ENCODE peak calls at places on chromosomes 11 and 22, in six cellular contexts. H, C, R, D, L and E are unnamed samples.

GRCh38 chr11:118353084-118353710 is 6.2 kb upstream of the UBE4A start:
- DNase-seq in H (no peak), C (peak), R (no peak), D (no peak), L (no peak), E (peak)

GRCh38 chr11:5258543-5259262 is 4.1 kb upstream of the HBG2 start:
- DNase-seq in H (no peak), C (no peak), R (no peak), D (no peak), L (no peak), E (no peak)

GRCh38 chr11:47376543-47377371 is 1.6 kb downstream of the SPI1 start:
- DNase-seq in H (no peak), C (no peak), R (no peak), D (peak), L (no peak), E (no peak)

GRCh38 chr11:299951-300735 is 817 bp upstream of the IFITM5 start:
- DNase-seq in H (no peak), C (no peak), R (peak), D (peak), L (no peak), E (no peak)

GRCh38 chr11:61120865-61121831 is 18.9 kb downstream of the CD5 start:
- DNase-seq in H (peak), C (no peak), R (no peak), D (no peak), L (peak), E (no peak)

GRCh38 chr11:84564867-84565184 is 1062.3 kb downstream of the DLG2 start:
- DNase-seq in H (no peak), C (no peak), R (no peak), D (no peak), L (no peak), E (no peak)

GRCh38 chr11:46676436-46677158 is 23.8 kb downstream of the ARHGAP1 start:
- DNase-seq in H (no peak), C (no peak), R (no peak), D (peak), L (no peak), E (no peak)

GRCh38 chr11:44989831-44990566 is 39.3 kb upstream of the TP53I11 start:
- DNase-seq in H (no peak), C (no peak), R (no peak), D (no peak), L (peak), E (peak)

GRCh38 chr22:38503021-38503420 is 3.1 kb downstream of the DDX17 start:
- DNase-seq in H (no peak), C (no peak), R (no peak), D (no peak), L (no peak), E (no peak)

GRCh38 chr11:37504925-37505324 is 906.9 kb upstream of the RAG2 start:
- DNase-seq in H (no peak), C (peak), R (no peak), D (no peak), L (no peak), E (peak)

GRCh38 chr11:103035656-103036434 is 56.1 kb downstream of the DCUN1D5 start:
- DNase-seq in H (no peak), C (peak), R (peak), D (no peak), L (peak), E (peak)

GRCh38 chr11:57174656-57175055 is 7.1 kb upstream of the LRRC55 start:
- DNase-seq in H (no peak), C (no peak), R (no peak), D (no peak), L (no peak), E (no peak)

GRCh38 chr11:129766858-129767604 is 48.6 kb upstream of the TMEM45B start:
- DNase-seq in H (no peak), C (peak), R (peak), D (peak), L (no peak), E (no peak)

GRCh38 chr22:16960220-16960883 is 47.7 kb downstream of the GAB4 start:
- DNase-seq in H (no peak), C (no peak), R (no peak), D (no peak), L (no peak), E (no peak)

GRCh38 chr11:131993291-131993690 is 622.9 kb downstream of the NTM start:
- DNase-seq in H (no peak), C (no peak), R (no peak), D (no peak), L (no peak), E (no peak)

GRCh38 chr11:73236879-73237278 is 18.8 kb downstream of the P2RY2 start:
- DNase-seq in H (no peak), C (peak), R (peak), D (peak), L (peak), E (peak)

GRCh38 chr22:21028277-21029251 is 3.8 kb downstream of the SLC7A4 start:
- DNase-seq in H (no peak), C (no peak), R (no peak), D (no peak), L (no peak), E (no peak)

GRCh38 chr22:49970528-49971231 is 10.1 kb downstream of the PIM3 start:
- DNase-seq in H (peak), C (peak), R (peak), D (peak), L (peak), E (peak)

GRCh38 chr22:31945971-31946680 is 1.8 kb downstream of the YWHAH start:
- DNase-seq in H (no peak), C (no peak), R (peak), D (no peak), L (no peak), E (no peak)

GRCh38 chr11:278001-278951 is at the start of gene NLRP6:
- DNase-seq in H (no peak), C (no peak), R (no peak), D (no peak), L (peak), E (no peak)

GRCh38 chr22:17980638-17981051 is 43.7 kb downstream of the MICAL3 start:
- DNase-seq in H (no peak), C (no peak), R (peak), D (peak), L (no peak), E (no peak)

GRCh38 chr11:71238285-71238875 is 14.0 kb downstream of the SHANK2 start:
- DNase-seq in H (no peak), C (no peak), R (no peak), D (no peak), L (no peak), E (no peak)

GRCh38 chr22:35616043-35616442 is 1.1 kb downstream of the MB start:
- DNase-seq in H (no peak), C (no peak), R (no peak), D (no peak), L (no peak), E (no peak)

GRCh38 chr22:49373801-49374226 is 453.9 kb downstream of the BRD1 start:
- DNase-seq in H (no peak), C (no peak), R (no peak), D (no peak), L (no peak), E (no peak)

GRCh38 chr11:12289667-12290476 is 87.5 kb upstream of the PARVA start:
- DNase-seq in H (no peak), C (no peak), R (no peak), D (no peak), L (no peak), E (no peak)

GRCh38 chr11:34978236-34979191 is 62.1 kb downstream of the PDHX start:
- DNase-seq in H (no peak), C (no peak), R (peak), D (no peak), L (no peak), E (no peak)

GRCh38 chr22:42418811-42419243 is 13.4 kb downstream of the NFAM1 start:
- DNase-seq in H (no peak), C (no peak), R (no peak), D (no peak), L (no peak), E (no peak)

GRCh38 chr11:119651802-119652584 is 77.0 kb downstream of the NECTIN1 start:
- DNase-seq in H (no peak), C (no peak), R (no peak), D (no peak), L (no peak), E (no peak)

GRCh38 chr11:29019960-29020683 is 911.9 kb downstream of the METTL15 start:
- DNase-seq in H (no peak), C (peak), R (peak), D (no peak), L (no peak), E (peak)

GRCh38 chr22:24417901-24418641 is 9.3 kb upstream of the ADORA2A start:
- DNase-seq in H (peak), C (no peak), R (no peak), D (no peak), L (no peak), E (no peak)

GRCh38 chr11:96329419-96329818 is 13.6 kb downstream of the MAML2 start:
- DNase-seq in H (no peak), C (peak), R (no peak), D (no peak), L (no peak), E (no peak)

GRCh38 chr11:15770798-15771414 is 585.4 kb downstream of the SOX6 start:
- DNase-seq in H (no peak), C (no peak), R (peak), D (peak), L (peak), E (peak)

GRCh38 chr22:32502346-32502745 is 27.7 kb downstream of the FBXO7 start:
- DNase-seq in H (no peak), C (no peak), R (peak), D (no peak), L (no peak), E (no peak)

GRCh38 chr11:48182860-48183526 is 33.6 kb upstream of the OR4B1 start:
- DNase-seq in H (no peak), C (no peak), R (no peak), D (no peak), L (peak), E (no peak)

DNA sequence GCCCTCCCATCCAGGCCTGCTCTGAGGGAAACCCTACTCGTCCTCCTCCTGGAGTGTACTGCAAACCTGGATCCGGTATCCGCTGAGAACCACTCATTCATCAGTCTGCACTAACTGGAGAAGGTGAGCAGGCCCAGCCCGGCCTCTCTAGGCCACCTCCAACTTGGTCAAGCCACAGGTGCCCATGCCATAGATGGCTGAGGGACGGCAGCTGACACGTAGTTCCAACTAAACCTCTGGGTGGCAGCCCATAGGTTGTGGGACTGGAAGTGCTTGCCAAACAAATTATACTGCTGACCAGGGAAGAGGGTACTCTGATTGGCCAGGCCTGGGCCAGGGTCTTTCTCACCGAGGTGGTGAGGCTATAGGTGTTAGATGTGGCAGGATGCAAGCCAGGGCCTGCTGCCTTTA is 5.9 kb downstream of the KCNQ1OT1 start:
- DNase-seq in H (peak), C (peak), R (no peak), D (no peak), L (no peak), E (no peak)
- TF ChIP-seq CTCF in H (no peak), C (peak), R (peak), D (no peak), L (no peak), E (no peak)

DNA sequence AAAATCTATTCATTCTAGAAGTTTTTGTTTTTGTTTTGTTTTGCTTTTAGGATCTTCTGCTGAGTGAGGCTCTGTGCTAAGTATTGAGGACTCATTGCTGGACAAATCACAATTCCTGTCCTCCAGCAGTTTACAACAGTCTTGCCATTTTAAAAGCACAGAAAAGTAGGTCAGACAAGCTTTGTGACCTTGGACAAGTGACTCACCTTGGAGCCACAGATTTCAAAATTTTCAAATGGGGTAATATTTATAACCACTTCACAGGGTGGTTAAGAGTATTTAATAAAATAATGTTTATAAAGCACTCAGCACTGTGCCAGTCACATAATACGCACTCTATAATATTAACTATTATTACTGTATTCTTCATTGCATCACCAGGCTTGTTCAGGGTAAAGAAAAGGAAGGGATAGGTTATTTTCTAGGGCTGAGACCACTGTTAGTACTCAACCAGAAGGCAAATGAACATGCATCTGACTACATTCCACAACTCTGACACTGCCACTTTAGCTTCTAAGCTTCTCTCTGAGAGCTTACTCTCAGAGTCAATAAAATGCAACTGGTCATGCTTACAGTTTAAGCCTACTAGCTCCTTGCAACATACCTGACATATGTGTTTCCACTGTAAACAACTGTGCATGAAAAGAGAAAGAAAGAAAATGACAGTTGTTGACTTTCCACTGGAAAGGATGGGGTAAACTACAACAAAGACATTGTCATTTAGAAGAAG is 63.2 kb upstream of the FIBIN start:
- DNase-seq in H (no peak), C (no peak), R (no peak), D (no peak), L (no peak), E (no peak)
- H3K27ac ChIP-seq in H (no peak), C (no peak), R (no peak), D (no peak), L (no peak), E (no peak)

DNA sequence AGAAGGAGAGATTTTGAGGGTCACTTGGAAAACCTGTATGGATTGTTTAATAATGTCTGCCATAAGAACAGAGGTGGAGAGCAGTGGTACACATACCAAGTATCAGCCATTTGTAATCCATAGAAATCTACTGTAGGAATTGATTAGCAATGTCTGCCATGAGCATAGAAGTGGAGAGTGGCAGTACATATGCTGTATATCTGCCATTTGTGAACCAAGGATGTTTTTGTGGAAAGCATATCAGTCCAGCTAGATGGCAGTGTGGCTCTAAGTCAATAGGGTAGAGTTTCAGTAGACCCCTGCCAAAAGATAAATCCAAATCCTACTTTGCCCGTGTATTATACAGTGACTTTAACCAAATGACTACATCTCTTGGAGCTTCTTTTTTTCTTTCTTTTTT is 82.9 kb upstream of the SEZ6L start:
- DNase-seq in H (no peak), C (no peak), R (peak), D (no peak), L (no peak), E (no peak)
- TF ChIP-seq CTCF in H (no peak), C (no peak), R (peak), D (no peak), L (no peak), E (no peak)

GRCh38 chr11:74377689-74378088 is 20.5 kb downstream of the PGM2L1 start:
- DNase-seq in H (no peak), C (no peak), R (no peak), D (no peak), L (no peak), E (no peak)
- H3K27ac ChIP-seq in H (no peak), C (no peak), R (no peak), D (no peak), L (no peak), E (no peak)